ENCODE peak calls at places on chromosomes 6 and 20, in ten cellular contexts. H is pancreas; R is activated gamma-delta T cell treated with Interleukin-2 at 50 U/mL for 16 hours; P is mucosa of descending colon; G is fibroblast of the conjunctiva; B is left colon; N is cardiac muscle cell; Z is NCI-H2081; U is activated CD4-positive, CD25-positive, alpha-beta regulatory T cell; I is thyroid gland. C is an unnamed sample.

GRCh38 chr6:73714227-73714626 is 18.2 kb downstream of the CD109 start:
- DNase-seq in G (no peak), P (no peak), R (no peak), I (no peak), N (no peak), U (no peak), B (no peak), H (no peak), Z (no peak), C (no peak)

GRCh38 chr20:51507357-51508036 is 35.0 kb downstream of the NFATC2 start:
- DNase-seq in H (no peak), B (no peak), N (no peak), G (no peak), P (no peak), R (no peak), U (no peak), Z (no peak), I (no peak), C (no peak)

GRCh38 chr6:38796850-38797249 is 81.7 kb downstream of the DNAH8 start:
- DNase-seq in I (no peak), P (no peak), H (no peak), G (no peak), N (no peak), U (no peak), R (no peak), B (no peak), Z (no peak), C (no peak)

GRCh38 chr20:64133951-64134407 is 26.6 kb upstream of the NPBWR2 start:
- DNase-seq in U (no peak), Z (peak; percentile 36), P (no peak), H (no peak), B (no peak), G (no peak), N (no peak), R (no peak), I (no peak), C (no peak)

GRCh38 chr6:136612666-136613389 is 62.6 kb upstream of the MAP7 start:
- DNase-seq in N (no peak), H (no peak), P (no peak), U (no peak), B (no peak), I (no peak), R (no peak), Z (no peak), G (no peak), C (no peak)

GRCh38 chr20:33211817-33212424 is 5.2 kb upstream of the BPIFA3 start:
- DNase-seq in R (peak; percentile 6), N (peak; percentile 58), Z (peak; percentile 81), U (no peak), B (peak; percentile 30), G (peak; percentile 14), P (no peak), I (peak; percentile 66), H (peak; percentile 42), C (peak; percentile 45)

GRCh38 chr6:158184598-158184997 is 16.4 kb downstream of the GTF2H5 start:
- DNase-seq in P (no peak), U (no peak), B (no peak), I (no peak), N (peak; percentile 57), H (no peak), R (no peak), G (no peak), Z (no peak), C (no peak)

GRCh38 chr6:11363881-11364576 is 131.6 kb upstream of the NEDD9 start:
- DNase-seq in Z (no peak), G (no peak), U (no peak), B (no peak), H (no peak), I (no peak), P (no peak), N (no peak), R (no peak), C (no peak)

GRCh38 chr6:41074692-41075436 is 2.1 kb downstream of the NFYA start:
- DNase-seq in Z (no peak), U (no peak), B (no peak), R (no peak), H (no peak), I (peak; percentile 49), G (no peak), P (no peak), N (peak; percentile 19), C (no peak)

GRCh38 chr6:62764841-62765240 is 446.4 kb upstream of the FKBP1C start:
- DNase-seq in P (no peak), H (no peak), N (no peak), B (no peak), U (no peak), Z (no peak), R (no peak), I (no peak), G (no peak), C (no peak)

GRCh38 chr6:150231456-150231855 is 88.6 kb downstream of the PPP1R14C start:
- DNase-seq in H (no peak), B (no peak), G (no peak), Z (no peak), N (peak; percentile 50), P (no peak), U (no peak), R (no peak), I (no peak), C (no peak)

GRCh38 chr20:12023169-12023795 is 105.6 kb downstream of the BTBD3 start:
- DNase-seq in B (no peak), I (no peak), N (no peak), Z (no peak), R (no peak), H (no peak), U (no peak), P (no peak), G (no peak), C (no peak)

GRCh38 chr6:28553986-28554881 is 28.6 kb downstream of the GPX5 start:
- DNase-seq in R (no peak), U (no peak), Z (no peak), N (peak; percentile 23), I (peak; percentile 4), G (no peak), P (no peak), H (no peak), B (no peak), C (peak; percentile 65)

GRCh38 chr6:44580901-44581300 is 193.4 kb downstream of the CDC5L start:
- DNase-seq in B (no peak), G (no peak), H (no peak), Z (no peak), I (no peak), R (no peak), N (peak; percentile 91), U (no peak), P (no peak), C (no peak)

GRCh38 chr20:58891686-58892125 is 39.2 kb downstream of the GNAS start:
- DNase-seq in Z (peak; percentile 63), P (no peak), H (peak; percentile 56), I (no peak), B (peak; percentile 52), N (no peak), R (no peak), G (no peak), U (peak; percentile 50), C (no peak)

GRCh38 chr6:37979392-37980221 is 160.1 kb downstream of the ZFAND3 start:
- DNase-seq in P (no peak), U (no peak), H (no peak), G (no peak), I (no peak), R (no peak), Z (peak; percentile 47), B (no peak), N (no peak), C (no peak)

GRCh38 chr20:4088766-4089165 is 73.4 kb upstream of the RNF24 start:
- DNase-seq in I (no peak), U (no peak), P (no peak), H (no peak), G (no peak), B (no peak), N (no peak), Z (no peak), R (no peak), C (no peak)

GRCh38 chr6:139757766-139758655 is 383.6 kb upstream of the CITED2 start:
- DNase-seq in Z (no peak), P (no peak), G (peak; percentile 87), B (no peak), U (no peak), N (peak; percentile 83), H (no peak), R (no peak), I (no peak), C (no peak)

GRCh38 chr6:16849280-16850210 is 88.3 kb upstream of the ATXN1 start:
- DNase-seq in P (no peak), H (no peak), I (no peak), Z (peak; percentile 11), G (peak; percentile 27), R (no peak), B (peak; percentile 4), U (no peak), N (peak; percentile 43), C (no peak)

GRCh38 chr6:163414367-163415175 is at the start of gene QKI:
- DNase-seq in G (peak; percentile 71), R (peak; percentile 75), U (peak; percentile 63), P (peak; percentile 80), Z (peak; percentile 30), H (peak; percentile 91), N (peak; percentile 86), I (peak; percentile 83), B (peak; percentile 75), C (peak; percentile 56)

GRCh38 chr6:33298773-33299236 is at the start of gene RGL2:
- DNase-seq in H (peak; percentile 86), G (no peak), P (peak; percentile 87), U (peak; percentile 54), I (peak; percentile 85), N (peak; percentile 75), B (peak; percentile 87), Z (peak; percentile 74), R (peak; percentile 63), C (no peak)

GRCh38 chr6:29814379-29815117 is 13.1 kb upstream of the HLA-G start:
- DNase-seq in H (no peak), Z (no peak), I (no peak), U (no peak), G (no peak), B (no peak), P (no peak), N (no peak), R (no peak), C (no peak)

GRCh38 chr6:63441266-63441956 is 121.6 kb upstream of the LGSN start:
- DNase-seq in B (no peak), P (no peak), N (no peak), I (no peak), R (no peak), U (no peak), H (no peak), Z (peak; percentile 80), G (no peak), C (peak; percentile 72)

GRCh38 chr6:39887692-39888450 is 46.4 kb downstream of the MOCS1 start:
- DNase-seq in I (peak; percentile 97), U (no peak), B (peak; percentile 27), N (peak; percentile 98), G (peak; percentile 78), H (peak; percentile 63), P (peak; percentile 53), R (no peak), Z (no peak), C (no peak)

GRCh38 chr6:44329858-44330257 is 12.6 kb upstream of the SPATS1 start:
- DNase-seq in R (no peak), G (no peak), P (no peak), I (no peak), U (no peak), Z (no peak), N (no peak), B (no peak), H (no peak), C (no peak)

GRCh38 chr6:140225587-140226438 is 851.4 kb upstream of the CITED2 start:
- DNase-seq in U (no peak), R (no peak), I (no peak), B (no peak), H (no peak), Z (no peak), P (no peak), N (peak; percentile 25), G (no peak), C (no peak)

C was measured in NCI-H2227 treated with DMSO at 0.1 percent for 48 hours.